ENCODE peak calls at places on chromosomes 1 and 21, in eight cellular contexts. L is adrenal gland, B is AG09309, G is BE2C, J is HCT116, U is AG04450, H is brain microvascular endothelial cell, Y is HFF-Myc. A is an unnamed sample.

GRCh38 chr1:3242408-3243270 is 173.6 kb downstream of the PRDM16 start:
- DNase-seq in J (no peak), U (no peak), Y (no peak), L (no peak), G (no peak), B (no peak), H (no peak), A (no peak)

GRCh38 chr21:44415073-44416025 is 40.0 kb upstream of the LRRC3 start:
- DNase-seq in J (no peak), Y (no peak), U (no peak), H (no peak), L (no peak), G (no peak), B (no peak), A (no peak)

GRCh38 chr1:151058682-151059341 is 610 bp downstream of the CDC42SE1 start:
- DNase-seq in B (no peak), U (no peak), G (peak), J (no peak), H (no peak), L (peak), Y (no peak), A (no peak)

GRCh38 chr1:228340686-228341449 is 65.8 kb downstream of the TRIM11 start:
- DNase-seq in L (peak), G (peak), U (no peak), H (no peak), J (no peak), B (no peak), Y (no peak), A (no peak)

GRCh38 chr1:14567903-14568302 is 30.6 kb upstream of the KAZN start:
- DNase-seq in H (no peak), B (no peak), J (no peak), Y (no peak), L (no peak), G (no peak), U (no peak), A (no peak)

GRCh38 chr1:52572387-52572786 is 19.5 kb upstream of the TUT4 start:
- DNase-seq in Y (no peak), B (no peak), J (no peak), U (no peak), H (no peak), G (no peak), L (no peak), A (no peak)

GRCh38 chr1:101918277-101918676 is 78.4 kb downstream of the OLFM3 start:
- DNase-seq in J (no peak), Y (no peak), U (no peak), H (no peak), L (no peak), B (no peak), G (no peak), A (no peak)

GRCh38 chr1:43527111-43527878 is 3.4 kb upstream of the PTPRF start:
- DNase-seq in L (peak), J (no peak), B (no peak), Y (no peak), U (no peak), G (no peak), H (no peak), A (no peak)

GRCh38 chr1:7679159-7679872 is 91.8 kb upstream of the VAMP3 start:
- DNase-seq in B (no peak), J (no peak), U (no peak), L (no peak), Y (no peak), G (no peak), H (no peak), A (no peak)
- H3K4me3 ChIP-seq in B (no peak), J (no peak), U (peak), L (no peak), Y (no peak), G (peak), H (no peak), A (no peak)

DNA sequence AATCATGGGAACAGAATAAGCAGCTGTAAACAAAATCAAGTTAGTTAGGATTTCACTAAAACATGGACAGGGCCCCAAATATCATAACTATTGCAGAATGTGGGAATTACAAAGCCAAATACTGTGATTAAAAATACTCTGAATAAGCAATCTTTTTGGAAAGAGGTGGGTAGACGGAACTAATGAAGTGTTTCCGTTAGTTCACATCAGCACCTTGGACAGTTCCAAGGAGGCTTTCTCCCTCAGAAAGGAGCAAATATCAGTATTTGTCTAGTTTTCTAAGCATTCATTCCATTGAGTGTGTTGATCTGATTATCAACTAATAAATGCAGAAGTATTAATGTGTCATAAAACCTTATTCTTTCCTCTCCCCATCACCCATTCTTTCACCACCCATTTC is 97.4 kb downstream of the FAM78B start:
- DNase-seq in H (no peak), U (no peak), J (no peak), Y (no peak), B (no peak), G (no peak), L (no peak), A (no peak)
- H3K4me3 ChIP-seq in H (no peak), U (no peak), J (no peak), Y (no peak), B (no peak), G (no peak), L (no peak), A (no peak)

DNA sequence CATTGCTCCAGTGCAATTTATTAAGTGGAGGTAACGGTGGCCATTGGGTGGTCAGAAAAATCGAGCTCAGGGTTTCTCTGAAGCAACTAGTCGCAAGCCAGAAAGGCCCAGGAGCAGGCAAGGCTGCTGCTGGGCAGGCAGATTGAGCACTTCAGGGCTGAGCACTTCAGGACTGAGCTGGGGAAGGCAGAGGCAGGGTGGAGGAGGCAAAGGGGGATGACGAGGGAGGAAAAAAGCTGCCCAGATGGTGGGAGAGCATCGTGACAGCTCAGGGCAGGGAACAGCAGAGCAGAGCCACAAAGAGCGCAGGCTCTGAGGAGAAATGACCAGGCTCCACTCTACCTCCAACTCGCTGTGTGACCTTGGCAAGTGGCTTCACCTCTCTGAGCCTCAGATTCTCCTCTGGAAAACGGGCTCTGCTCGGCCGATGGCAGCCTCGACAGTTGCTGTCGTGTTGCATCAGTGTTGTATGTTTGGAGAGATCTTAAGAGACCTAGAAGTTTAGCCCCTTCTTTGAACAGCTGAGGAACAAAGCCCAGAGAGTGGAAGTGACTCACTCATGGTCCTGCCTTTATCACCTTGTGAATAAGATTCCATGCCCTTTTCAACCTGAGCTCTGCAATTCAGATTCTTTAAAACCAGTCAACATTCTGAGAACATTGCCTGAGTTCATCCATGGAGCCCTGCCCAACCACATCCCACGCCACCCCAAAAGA is 141.4 kb downstream of the SYF2 start:
- DNase-seq in G (no peak), J (peak), L (no peak), U (no peak), Y (no peak), B (no peak), H (peak), A (no peak)
- H3K4me3 ChIP-seq in G (no peak), J (no peak), L (no peak), U (no peak), Y (no peak), B (no peak), H (no peak), A (no peak)

DNA sequence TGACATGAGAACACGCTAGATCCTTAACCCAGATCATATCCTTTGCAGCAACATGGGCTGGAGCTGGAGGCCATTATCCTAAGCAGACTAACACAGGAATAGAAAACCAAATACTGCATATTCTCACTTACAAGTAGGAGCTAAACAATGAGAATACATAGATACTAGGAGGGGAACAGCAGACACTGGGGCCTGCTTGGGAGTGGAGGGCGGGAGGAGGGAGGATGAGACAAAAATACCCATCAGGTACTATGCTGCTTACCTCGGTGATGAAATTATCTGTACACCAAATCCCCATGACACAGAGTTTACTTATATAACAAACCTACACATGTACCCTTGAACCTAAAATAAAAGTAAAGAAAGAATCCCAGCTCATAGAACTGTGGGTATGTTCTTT is 1.2 kb upstream of the MOB3C start:
- DNase-seq in H (no peak), L (no peak), Y (no peak), G (no peak), B (no peak), J (no peak), U (no peak), A (no peak)
- H3K4me3 ChIP-seq in H (no peak), L (no peak), Y (no peak), G (no peak), B (no peak), J (no peak), U (no peak), A (no peak)

GRCh38 chr1:32759521-32759980 is 57.0 kb upstream of the SYNC start:
- DNase-seq in H (no peak), B (no peak), U (no peak), L (no peak), J (no peak), Y (no peak), G (no peak), A (no peak)
- H3K4me3 ChIP-seq in H (no peak), B (no peak), U (no peak), L (no peak), J (peak), Y (no peak), G (no peak), A (no peak)

DNA sequence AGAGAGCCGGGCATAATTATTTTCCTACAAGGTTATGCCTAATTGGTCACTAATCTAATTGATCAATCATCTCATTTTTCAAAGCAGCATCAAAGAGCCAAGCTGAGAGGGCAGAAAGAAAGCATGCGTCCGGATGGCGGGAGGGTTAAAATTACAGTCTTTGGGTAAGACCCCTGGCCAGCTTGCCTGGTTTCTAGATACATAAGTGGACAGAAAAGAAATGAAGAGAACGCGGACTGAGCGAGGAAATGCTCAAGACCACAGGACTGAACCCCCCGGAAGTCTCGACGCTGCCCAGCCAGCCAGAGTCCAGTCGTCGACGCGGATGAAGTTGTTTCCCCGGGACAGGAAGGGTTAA is 297.2 kb downstream of the OMA1 start:
- DNase-seq in H (no peak), L (no peak), U (no peak), G (no peak), J (no peak), B (no peak), Y (no peak), A (no peak)
- H3K4me3 ChIP-seq in H (peak), L (no peak), U (no peak), G (no peak), J (no peak), B (peak), Y (peak), A (no peak)

GRCh38 chr21:36463204-36463603 is 16.7 kb downstream of the CLDN14 start:
- DNase-seq in B (no peak), G (no peak), J (no peak), H (no peak), Y (no peak), L (no peak), U (no peak), A (no peak)

GRCh38 chr21:36464590-36464989 is 15.3 kb downstream of the CLDN14 start:
- DNase-seq in J (no peak), B (no peak), H (no peak), G (no peak), L (no peak), U (no peak), Y (no peak), A (no peak)

GRCh38 chr21:36465481-36465880 is 14.4 kb downstream of the CLDN14 start:
- DNase-seq in G (no peak), H (no peak), L (no peak), U (no peak), J (no peak), B (no peak), Y (no peak), A (no peak)

GRCh38 chr21:36461918-36462486 is 17.9 kb downstream of the CLDN14 start:
- DNase-seq in J (no peak), B (no peak), G (no peak), H (no peak), Y (no peak), L (no peak), U (no peak), A (no peak)

GRCh38 chr21:36463991-36464390 is 15.9 kb downstream of the CLDN14 start:
- DNase-seq in L (no peak), H (no peak), G (no peak), U (no peak), Y (no peak), B (no peak), J (no peak), A (no peak)
- H3K4me3 ChIP-seq in L (no peak), H (no peak), G (no peak), U (no peak), Y (no peak), B (no peak), J (no peak), A (no peak)

GRCh38 chr1:243312962-243313634 is 57.3 kb downstream of the SDCCAG8 start:
- DNase-seq in G (no peak), H (no peak), U (no peak), L (no peak), J (no peak), Y (no peak), B (no peak), A (peak)
- H3K4me3 ChIP-seq in G (no peak), H (no peak), U (no peak), L (no peak), J (no peak), Y (no peak), B (no peak), A (no peak)

A was measured in retinal pigment epithelial cell.